ENCODE peak calls at places on chromosome 5, in nine cellular contexts. U is naive thymus-derived CD4-positive, alpha-beta T cell; Q is transverse colon; Z is aorta; S is A673; J is lung; N is PC-3; F is hepatocyte; K is uterus. H is an unnamed sample.

GRCh38 chr5:143968071-143968878 is 156.3 kb downstream of the HMHB1 start:
- DNase-seq in U (peak; percentile 26), Q (no peak), Z (no peak), S (peak; percentile 62), J (no peak), N (peak; percentile 77), F (peak; percentile 41), K (no peak), H (peak; percentile 17)

GRCh38 chr5:141186897-141187512 is at the start of gene PCDHB9:
- DNase-seq in U (no peak), Q (no peak), Z (no peak), S (peak; percentile 79), J (no peak), N (peak; percentile 47), F (peak; percentile 21), K (no peak), H (no peak)

GRCh38 chr5:25963251-25964008 is 1075.0 kb downstream of the CDH9 start:
- DNase-seq in U (no peak), Q (no peak), Z (no peak), S (no peak), J (no peak), N (no peak), F (no peak), K (no peak), H (no peak)

GRCh38 chr5:178564386-178564785 is 25.8 kb downstream of the COL23A1 start:
- DNase-seq in U (no peak), Q (no peak), Z (no peak), S (no peak), J (no peak), N (no peak), F (no peak), K (no peak), H (no peak)

GRCh38 chr5:8726383-8727036 is 819.4 kb downstream of the SEMA5A start:
- DNase-seq in U (no peak), Q (no peak), Z (no peak), S (no peak), J (no peak), N (no peak), F (no peak), K (no peak), H (no peak)

GRCh38 chr5:149060325-149060724 is 2.5 kb downstream of the SH3TC2 start:
- DNase-seq in U (no peak), Q (peak; percentile 45), Z (no peak), S (peak; percentile 42), J (no peak), N (peak; percentile 96), F (peak; percentile 68), K (peak; percentile 25), H (no peak)

GRCh38 chr5:149915392-149916260 is 29.0 kb downstream of the PDE6A start:
- DNase-seq in U (no peak), Q (no peak), Z (no peak), S (no peak), J (no peak), N (peak; percentile 56), F (no peak), K (no peak), H (no peak)

GRCh38 chr5:135184646-135185045 is 150.6 kb upstream of the PITX1 start:
- DNase-seq in U (no peak), Q (no peak), Z (no peak), S (no peak), J (no peak), N (no peak), F (no peak), K (no peak), H (no peak)

GRCh38 chr5:43615445-43616184 is 12.6 kb downstream of the NNT start:
- DNase-seq in U (no peak), Q (no peak), Z (no peak), S (no peak), J (no peak), N (no peak), F (no peak), K (no peak), H (no peak)

GRCh38 chr5:88660947-88661869 is 221.8 kb downstream of the MEF2C start:
- DNase-seq in U (no peak), Q (peak; percentile 60), Z (peak; percentile 94), S (peak; percentile 95), J (no peak), N (peak; percentile 96), F (peak; percentile 89), K (peak; percentile 39), H (peak; percentile 77)

GRCh38 chr5:78677777-78678668 is 29.5 kb upstream of the LHFPL2 start:
- DNase-seq in U (no peak), Q (peak; percentile 40), Z (peak; percentile 78), S (peak; percentile 40), J (no peak), N (peak; percentile 85), F (peak; percentile 55), K (peak; percentile 85), H (no peak)

GRCh38 chr5:56440871-56441740 is 208.0 kb upstream of the ANKRD55 start:
- DNase-seq in U (no peak), Q (peak; percentile 45), Z (no peak), S (no peak), J (no peak), N (peak; percentile 47), F (peak; percentile 49), K (peak; percentile 59), H (no peak)

GRCh38 chr5:158096835-158097234 is 237.9 kb upstream of the CLINT1 start:
- DNase-seq in U (no peak), Q (no peak), Z (no peak), S (no peak), J (no peak), N (no peak), F (no peak), K (no peak), H (no peak)

GRCh38 chr5:128629162-128629561 is 91.1 kb upstream of the FBN2 start:
- DNase-seq in U (no peak), Q (no peak), Z (no peak), S (no peak), J (no peak), N (peak; percentile 41), F (no peak), K (no peak), H (no peak)

GRCh38 chr5:74250304-74251102 is 390.0 kb downstream of the ENC1 start:
- DNase-seq in U (no peak), Q (no peak), Z (no peak), S (no peak), J (no peak), N (no peak), F (no peak), K (peak; percentile 27), H (no peak)

GRCh38 chr5:52269395-52269794 is 518.3 kb upstream of the ITGA1 start:
- DNase-seq in U (no peak), Q (no peak), Z (no peak), S (peak; percentile 60), J (no peak), N (no peak), F (no peak), K (no peak), H (no peak)

GRCh38 chr5:96243203-96243602 is 189.8 kb downstream of the PCSK1 start:
- DNase-seq in U (no peak), Q (no peak), Z (no peak), S (no peak), J (no peak), N (no peak), F (no peak), K (no peak), H (no peak)

GRCh38 chr5:79133657-79134451 is 22.2 kb downstream of the BHMT start:
- DNase-seq in U (peak; percentile 55), Q (peak; percentile 69), Z (peak; percentile 87), S (peak; percentile 88), J (peak; percentile 69), N (peak; percentile 80), F (peak; percentile 83), K (peak; percentile 81), H (peak; percentile 84)

GRCh38 chr5:2902186-2902585 is 150.7 kb upstream of the IRX2 start:
- DNase-seq in U (no peak), Q (no peak), Z (no peak), S (no peak), J (peak; percentile 11), N (no peak), F (no peak), K (no peak), H (no peak)

GRCh38 chr5:179599100-179599499 is 24.4 kb downstream of the HNRNPH1 start:
- DNase-seq in U (no peak), Q (no peak), Z (no peak), S (no peak), J (no peak), N (no peak), F (no peak), K (no peak), H (no peak)
- H3K36me3 ChIP-seq in U (peaks cover 78% of the 10 kb centered on the region), Q (peaks cover 60% of the 10 kb centered on the region), Z (peaks cover 7% of the 10 kb centered on the region), S (peaks cover 38% of the 10 kb centered on the region), J (peaks cover 19% of the 10 kb centered on the region), N (no peaks in the 10 kb centered on the region), F (no peaks in the 10 kb centered on the region), K (no peaks in the 10 kb centered on the region), H (peaks cover 16% of the 10 kb centered on the region)

GRCh38 chr5:68239485-68239884 is 23.9 kb downstream of the PIK3R1 start:
- DNase-seq in U (peak; percentile 81), Q (peak; percentile 77), Z (peak; percentile 87), S (no peak), J (peak; percentile 54), N (no peak), F (peak; percentile 71), K (peak; percentile 70), H (peak; percentile 86)
- H3K4me3 ChIP-seq in U (no peak overlapping the region), Q (no peak overlapping the region), Z (peak overlapping the region; percentile 26), S (no peak overlapping the region), J (no peak overlapping the region), N (no peak overlapping the region), F (no peak overlapping the region), K (no peak overlapping the region), H (no peak overlapping the region)

GRCh38 chr5:10564838-10565784 is 1.2 kb downstream of the ANKRD33B start:
- DNase-seq in U (peak; percentile 7), Q (no peak), Z (peak; percentile 83), S (no peak), J (no peak), N (no peak), F (no peak), K (no peak), H (peak; percentile 73)

GRCh38 chr5:10563132-10563939 is 534 bp upstream of the ANKRD33B start:
- DNase-seq in U (peak; percentile 3), Q (peak; percentile 30), Z (peak; percentile 83), S (no peak), J (no peak), N (peak; percentile 63), F (peak; percentile 65), K (peak; percentile 63), H (peak; percentile 63)

GRCh38 chr5:10559883-10560282 is 4.0 kb upstream of the ANKRD33B start:
- DNase-seq in U (no peak), Q (no peak), Z (no peak), S (no peak), J (no peak), N (no peak), F (no peak), K (no peak), H (no peak)

GRCh38 chr5:10563940-10564837 is at the start of gene ANKRD33B:
- DNase-seq in U (peak; percentile 60), Q (peak; percentile 63), Z (peak; percentile 90), S (peak; percentile 77), J (peak; percentile 50), N (peak; percentile 88), F (peak; percentile 76), K (peak; percentile 72), H (peak; percentile 51)

GRCh38 chr5:10562202-10563131 is 1.4 kb upstream of the ANKRD33B start:
- DNase-seq in U (no peak), Q (no peak), Z (no peak), S (no peak), J (no peak), N (no peak), F (no peak), K (no peak), H (peak; percentile 62)
- H3K4me1 ChIP-seq in U (no peaks in the 10 kb centered on the region), Q (peaks cover 31% of the 10 kb centered on the region), Z (no peaks in the 10 kb centered on the region), S (peaks cover 14% of the 10 kb centered on the region), J (peaks cover 4% of the 10 kb centered on the region), N (peaks cover 36% of the 10 kb centered on the region), F (peaks cover 15% of the 10 kb centered on the region), K (no peaks in the 10 kb centered on the region), H (peaks cover 14% of the 10 kb centered on the region)

GRCh38 chr5:62385136-62385535 is 18.6 kb downstream of the DIMT1 start:
- DNase-seq in U (no peak), Q (no peak), Z (no peak), S (no peak), J (no peak), N (peak; percentile 85), F (no peak), K (no peak), H (no peak)
- H3K36me3 ChIP-seq in U (peaks cover 77% of the 10 kb centered on the region), Q (peaks cover 14% of the 10 kb centered on the region), Z (peaks cover 7% of the 10 kb centered on the region), S (peaks cover 88% of the 10 kb centered on the region), J (peaks cover 26% of the 10 kb centered on the region), N (peaks cover 40% of the 10 kb centered on the region), F (no peaks in the 10 kb centered on the region), K (no peaks in the 10 kb centered on the region), H (no peaks in the 10 kb centered on the region)

H was measured in mucosa of descending colon.